ENCODE peak calls at places on chromosomes 3 and 15, in six cellular contexts. One of them, this sample, is unnamed.

GRCh38 chr3:78857494-78858111 is 910.2 kb downstream of the ROBO1 start:
- DNase-seq in adipocyte: peak; percentile 53
- DNase-seq in right cardiac atrium: no peak
- DNase-seq in OCI-LY7: no peak
- DNase-seq in fibroblast of lung: no peak
- DNase-seq in aorta: no peak
- DNase-seq in this sample: no peak

GRCh38 chr15:38945551-38946298 is 381.1 kb upstream of the RASGRP1 start:
- DNase-seq in OCI-LY7: no peak
- DNase-seq in adipocyte: no peak
- DNase-seq in right cardiac atrium: no peak
- DNase-seq in fibroblast of lung: no peak
- DNase-seq in aorta: no peak
- DNase-seq in this sample: no peak

GRCh38 chr3:27324695-27325094 is 44.5 kb downstream of the NEK10 start:
- DNase-seq in aorta: no peak
- DNase-seq in fibroblast of lung: peak; percentile 15
- DNase-seq in adipocyte: no peak
- DNase-seq in OCI-LY7: no peak
- DNase-seq in right cardiac atrium: no peak
- DNase-seq in this sample: no peak

GRCh38 chr3:134929976-134930375 is 134.9 kb downstream of the EPHB1 start:
- DNase-seq in fibroblast of lung: no peak
- DNase-seq in right cardiac atrium: no peak
- DNase-seq in aorta: no peak
- DNase-seq in OCI-LY7: no peak
- DNase-seq in adipocyte: no peak
- DNase-seq in this sample: no peak

GRCh38 chr3:143578810-143579425 is 269.4 kb downstream of the SLC9A9 start:
- DNase-seq in OCI-LY7: no peak
- DNase-seq in adipocyte: no peak
- DNase-seq in right cardiac atrium: no peak
- DNase-seq in aorta: no peak
- DNase-seq in fibroblast of lung: no peak
- DNase-seq in this sample: no peak

GRCh38 chr15:75578206-75578947 is 738 bp downstream of the PTPN9 start:
- DNase-seq in fibroblast of lung: peak; percentile 22
- DNase-seq in aorta: peak; percentile 52
- DNase-seq in right cardiac atrium: peak; percentile 71
- DNase-seq in adipocyte: peak; percentile 73
- DNase-seq in OCI-LY7: peak; percentile 72
- DNase-seq in this sample: no peak

GRCh38 chr3:632571-633170 is 436.1 kb downstream of the CHL1 start:
- DNase-seq in right cardiac atrium: peak; percentile 23
- DNase-seq in OCI-LY7: peak; percentile 67
- DNase-seq in fibroblast of lung: peak; percentile 61
- DNase-seq in adipocyte: peak; percentile 32
- DNase-seq in aorta: peak; percentile 35
- DNase-seq in this sample: peak; percentile 81

GRCh38 chr3:128424508-128425069 is 42.1 kb downstream of the DNAJB8 start:
- DNase-seq in adipocyte: no peak
- DNase-seq in fibroblast of lung: peak; percentile 71
- DNase-seq in OCI-LY7: no peak
- DNase-seq in right cardiac atrium: no peak
- DNase-seq in aorta: no peak
- DNase-seq in this sample: peak; percentile 19

GRCh38 chr15:83810110-83810509 is 156.2 kb downstream of the ADAMTSL3 start:
- DNase-seq in adipocyte: no peak
- DNase-seq in right cardiac atrium: no peak
- DNase-seq in aorta: no peak
- DNase-seq in OCI-LY7: no peak
- DNase-seq in fibroblast of lung: no peak
- DNase-seq in this sample: no peak

GRCh38 chr15:85335193-85335939 is 45.0 kb upstream of the AKAP13 start:
- DNase-seq in fibroblast of lung: peak; percentile 34
- DNase-seq in right cardiac atrium: no peak
- DNase-seq in OCI-LY7: no peak
- DNase-seq in aorta: no peak
- DNase-seq in adipocyte: no peak
- DNase-seq in this sample: peak; percentile 56
- H3K4me1 ChIP-seq in fibroblast of lung: peaks cover 17% of the 10 kb centered on the region
- H3K4me1 ChIP-seq in right cardiac atrium: peaks cover 9% of the 10 kb centered on the region
- H3K4me1 ChIP-seq in OCI-LY7: peaks cover 42% of the 10 kb centered on the region
- H3K4me1 ChIP-seq in aorta: no peaks in the 10 kb centered on the region
- H3K4me1 ChIP-seq in adipocyte: peaks cover 29% of the 10 kb centered on the region
- H3K4me1 ChIP-seq in this sample: peaks cover 42% of the 10 kb centered on the region

GRCh38 chr3:49019941-49020334 is 1.6 kb upstream of the DALRD3 start:
- DNase-seq in OCI-LY7: no peak
- DNase-seq in right cardiac atrium: peak; percentile 43
- DNase-seq in fibroblast of lung: no peak
- DNase-seq in adipocyte: peak; percentile 52
- DNase-seq in aorta: no peak
- DNase-seq in this sample: no peak
- H3K4me1 ChIP-seq in OCI-LY7: peaks cover 44% of the 10 kb centered on the region
- H3K4me1 ChIP-seq in right cardiac atrium: peaks cover 8% of the 10 kb centered on the region
- H3K4me1 ChIP-seq in fibroblast of lung: peaks cover 11% of the 10 kb centered on the region
- H3K4me1 ChIP-seq in adipocyte: peaks cover 37% of the 10 kb centered on the region
- H3K4me1 ChIP-seq in aorta: no peaks in the 10 kb centered on the region
- H3K4me1 ChIP-seq in this sample: peaks cover 15% of the 10 kb centered on the region

GRCh38 chr3:71533588-71533987 is 49.9 kb downstream of the FOXP1 start:
- DNase-seq in right cardiac atrium: no peak
- DNase-seq in fibroblast of lung: no peak
- DNase-seq in adipocyte: no peak
- DNase-seq in aorta: no peak
- DNase-seq in OCI-LY7: no peak
- DNase-seq in this sample: no peak

GRCh38 chr3:71532639-71533395 is 50.7 kb downstream of the FOXP1 start:
- DNase-seq in aorta: no peak
- DNase-seq in OCI-LY7: no peak
- DNase-seq in adipocyte: peak; percentile 42
- DNase-seq in fibroblast of lung: peak; percentile 34
- DNase-seq in right cardiac atrium: no peak
- DNase-seq in this sample: no peak

GRCh38 chr3:71537211-71537611 is 46.3 kb downstream of the FOXP1 start:
- DNase-seq in right cardiac atrium: no peak
- DNase-seq in adipocyte: peak; percentile 80
- DNase-seq in OCI-LY7: no peak
- DNase-seq in fibroblast of lung: peak; percentile 96
- DNase-seq in aorta: peak; percentile 87
- DNase-seq in this sample: peak; percentile 96

GRCh38 chr3:71541313-71541712 is 42.2 kb downstream of the FOXP1 start:
- DNase-seq in OCI-LY7: no peak
- DNase-seq in adipocyte: peak; percentile 67
- DNase-seq in aorta: no peak
- DNase-seq in fibroblast of lung: peak; percentile 52
- DNase-seq in right cardiac atrium: no peak
- DNase-seq in this sample: peak; percentile 24

DNA sequence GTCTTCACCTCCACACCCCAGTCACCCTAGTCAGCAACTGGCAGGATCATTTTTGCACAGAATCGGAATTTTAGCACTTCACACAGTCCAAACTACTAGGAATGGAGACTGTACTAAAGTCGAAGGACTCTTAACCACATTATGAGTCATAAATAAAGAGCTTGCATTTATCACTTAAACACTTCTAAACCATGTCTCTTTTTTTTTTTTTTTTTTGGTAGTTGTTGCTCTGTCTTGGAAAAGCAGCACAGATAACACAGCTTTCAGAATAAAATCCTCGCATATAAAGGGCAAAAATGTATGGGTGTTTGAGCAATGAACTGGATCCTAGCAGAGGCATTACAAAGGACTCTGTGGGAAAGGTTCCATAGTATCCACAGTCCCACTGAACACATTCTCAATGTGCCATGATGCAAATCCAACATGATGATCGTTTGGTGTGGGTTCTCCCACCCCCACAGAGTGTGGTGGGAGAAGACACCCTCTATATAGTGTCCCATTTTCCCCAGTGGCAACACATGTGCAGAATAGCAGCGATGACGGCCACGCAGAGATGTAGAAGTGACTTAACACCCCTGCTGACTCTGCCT is 47.1 kb downstream of the FOXP1 start:
- DNase-seq in right cardiac atrium: no peak
- DNase-seq in adipocyte: peak; percentile 61
- DNase-seq in fibroblast of lung: peak; percentile 88
- DNase-seq in OCI-LY7: no peak
- DNase-seq in aorta: no peak
- DNase-seq in this sample: no peak
- H3K4me1 ChIP-seq in right cardiac atrium: peaks cover 1% of the 10 kb centered on the region
- H3K4me1 ChIP-seq in adipocyte: peaks cover 30% of the 10 kb centered on the region
- H3K4me1 ChIP-seq in fibroblast of lung: peaks cover 19% of the 10 kb centered on the region
- H3K4me1 ChIP-seq in OCI-LY7: peaks cover 25% of the 10 kb centered on the region
- H3K4me1 ChIP-seq in aorta: peaks cover 11% of the 10 kb centered on the region
- H3K4me1 ChIP-seq in this sample: peaks cover 8% of the 10 kb centered on the region

DNA sequence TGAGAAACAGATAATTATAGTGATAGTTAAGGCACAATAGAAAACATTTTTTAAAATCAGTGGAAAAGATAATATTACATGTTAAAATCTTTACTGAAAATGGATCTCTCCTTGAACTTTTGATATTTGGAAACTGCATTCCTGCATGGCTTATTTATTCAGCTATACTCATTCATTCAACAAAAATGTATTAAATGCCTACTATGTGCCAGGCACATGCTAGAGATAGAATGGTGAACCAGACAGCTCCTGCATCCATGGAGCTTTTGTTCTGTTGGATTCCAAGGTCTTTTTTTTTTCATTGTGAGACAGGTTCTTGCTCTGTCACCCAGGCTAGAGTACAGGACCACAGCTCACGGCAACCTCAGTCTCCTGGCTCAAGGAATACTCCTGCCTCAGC is 4.5 kb downstream of the PXK start:
- DNase-seq in adipocyte: no peak
- DNase-seq in OCI-LY7: no peak
- DNase-seq in aorta: no peak
- DNase-seq in fibroblast of lung: no peak
- DNase-seq in right cardiac atrium: no peak
- DNase-seq in this sample: no peak
- H3K4me1 ChIP-seq in adipocyte: peaks cover 37% of the 10 kb centered on the region
- H3K4me1 ChIP-seq in OCI-LY7: peaks cover 70% of the 10 kb centered on the region
- H3K4me1 ChIP-seq in aorta: peaks cover 7% of the 10 kb centered on the region
- H3K4me1 ChIP-seq in fibroblast of lung: peaks cover 19% of the 10 kb centered on the region
- H3K4me1 ChIP-seq in right cardiac atrium: peaks cover 1% of the 10 kb centered on the region
- H3K4me1 ChIP-seq in this sample: peaks cover 8% of the 10 kb centered on the region

DNA sequence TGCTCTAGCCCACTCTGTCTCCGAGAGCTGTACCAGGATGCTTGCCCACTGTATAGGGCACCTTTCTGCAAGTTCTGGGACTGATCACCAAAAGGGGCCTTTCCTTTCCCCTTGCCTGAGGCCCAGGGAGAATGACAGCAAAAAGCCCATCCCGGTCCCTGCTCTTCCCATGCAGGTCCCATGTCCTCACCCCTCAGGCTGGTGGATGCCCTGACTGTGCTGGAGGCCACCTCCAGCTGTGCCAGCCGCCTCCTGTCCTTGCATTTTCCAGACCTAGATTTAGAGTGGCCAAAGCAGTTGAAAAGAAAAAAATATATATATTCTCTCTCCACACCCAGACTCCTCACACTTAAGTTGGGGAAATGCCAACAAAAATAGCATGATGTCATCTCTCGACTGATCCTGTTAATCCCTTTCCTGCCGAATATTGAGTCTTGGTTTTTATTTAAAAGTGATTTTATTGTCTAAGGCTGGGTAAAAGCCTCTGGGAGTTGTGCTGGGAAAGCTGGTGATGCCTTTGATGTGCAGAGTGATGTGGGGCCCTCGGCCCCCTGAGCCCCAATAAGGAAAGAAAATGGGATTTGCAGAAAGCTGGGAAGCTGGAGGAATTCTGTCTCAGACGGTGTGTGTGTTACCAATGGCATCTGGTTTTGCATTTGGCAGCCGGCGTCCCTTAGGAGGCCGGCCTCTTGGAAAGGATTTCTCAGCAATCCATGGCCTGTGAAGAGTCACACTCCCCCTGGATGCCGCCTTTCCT is 29.3 kb upstream of the TPM1 start:
- DNase-seq in aorta: peak; percentile 66
- DNase-seq in right cardiac atrium: peak; percentile 64
- DNase-seq in OCI-LY7: no peak
- DNase-seq in adipocyte: peak; percentile 65
- DNase-seq in fibroblast of lung: peak; percentile 90
- DNase-seq in this sample: no peak
- H3K4me1 ChIP-seq in aorta: no peaks in the 10 kb centered on the region
- H3K4me1 ChIP-seq in right cardiac atrium: peaks cover 5% of the 10 kb centered on the region
- H3K4me1 ChIP-seq in OCI-LY7: no peaks in the 10 kb centered on the region
- H3K4me1 ChIP-seq in adipocyte: peaks cover 30% of the 10 kb centered on the region
- H3K4me1 ChIP-seq in fibroblast of lung: peaks cover 28% of the 10 kb centered on the region
- H3K4me1 ChIP-seq in this sample: peaks cover 10% of the 10 kb centered on the region

This sample was measured in cardiac muscle cell.